ENCODE peak calls at places on chromosomes 12 and 14, in four cellular contexts. One of them, this sample, is unnamed.

GRCh38 chr14:78227466-78228077 is 57.4 kb downstream of the NRXN3 start:
- DNase-seq in K562: no peak
- DNase-seq in substantia nigra: no peak
- DNase-seq in psoas muscle: no peak
- DNase-seq in this sample: no peak

GRCh38 chr14:20631023-20631820 is 10.3 kb downstream of the OR6S1 start:
- DNase-seq in psoas muscle: no peak
- DNase-seq in K562: peak
- DNase-seq in substantia nigra: no peak
- DNase-seq in this sample: no peak

GRCh38 chr14:77305696-77306095 is 15.0 kb downstream of the POMT2 start:
- DNase-seq in psoas muscle: no peak
- DNase-seq in K562: no peak
- DNase-seq in substantia nigra: peak
- DNase-seq in this sample: no peak

GRCh38 chr14:23005861-23006534 is 3.9 kb downstream of the C14orf93 start:
- DNase-seq in substantia nigra: no peak
- DNase-seq in K562: no peak
- DNase-seq in psoas muscle: no peak
- DNase-seq in this sample: no peak

GRCh38 chr12:44728566-44728965 is 147.5 kb downstream of the NELL2 start:
- DNase-seq in substantia nigra: no peak
- DNase-seq in psoas muscle: no peak
- DNase-seq in K562: no peak
- DNase-seq in this sample: no peak

GRCh38 chr12:132840536-132840935 is 11.9 kb upstream of the GOLGA3 start:
- DNase-seq in psoas muscle: no peak
- DNase-seq in K562: no peak
- DNase-seq in substantia nigra: no peak
- DNase-seq in this sample: no peak

GRCh38 chr12:13116259-13116658 is 12.8 kb upstream of the GSG1 start:
- DNase-seq in psoas muscle: peak
- DNase-seq in substantia nigra: no peak
- DNase-seq in K562: no peak
- DNase-seq in this sample: no peak

GRCh38 chr12:5258966-5259365 is 172.9 kb upstream of the NTF3 start:
- DNase-seq in substantia nigra: no peak
- DNase-seq in psoas muscle: no peak
- DNase-seq in K562: no peak
- DNase-seq in this sample: no peak

GRCh38 chr12:71415336-71416231 is 24.0 kb upstream of the LGR5 start:
- DNase-seq in K562: peak
- DNase-seq in substantia nigra: no peak
- DNase-seq in psoas muscle: no peak
- DNase-seq in this sample: peak

GRCh38 chr12:120820885-120821510 is 83.2 kb downstream of the SPPL3 start:
- DNase-seq in psoas muscle: no peak
- DNase-seq in substantia nigra: peak
- DNase-seq in K562: no peak
- DNase-seq in this sample: no peak

GRCh38 chr12:24565300-24565699 is 383.6 kb downstream of the BCAT1 start:
- DNase-seq in substantia nigra: no peak
- DNase-seq in K562: no peak
- DNase-seq in psoas muscle: no peak
- DNase-seq in this sample: no peak

GRCh38 chr12:19620222-19620621 is 180.9 kb downstream of the AEBP2 start:
- DNase-seq in substantia nigra: no peak
- DNase-seq in psoas muscle: no peak
- DNase-seq in K562: no peak
- DNase-seq in this sample: no peak

GRCh38 chr12:402127-402456 is 648 bp downstream of the CCDC77 start:
- DNase-seq in K562: no peak
- DNase-seq in substantia nigra: no peak
- DNase-seq in psoas muscle: no peak
- DNase-seq in this sample: no peak

GRCh38 chr12:13101854-13102375 is 1.6 kb downstream of the GSG1 start:
- DNase-seq in psoas muscle: no peak
- DNase-seq in K562: no peak
- DNase-seq in substantia nigra: no peak
- DNase-seq in this sample: no peak

GRCh38 chr14:90758959-90759358 is 57.3 kb downstream of the TTC7B start:
- DNase-seq in substantia nigra: peak
- DNase-seq in K562: no peak
- DNase-seq in psoas muscle: peak
- DNase-seq in this sample: no peak

GRCh38 chr12:60052483-60052882 is 456.7 kb downstream of the SLC16A7 start:
- DNase-seq in K562: no peak
- DNase-seq in substantia nigra: no peak
- DNase-seq in psoas muscle: no peak
- DNase-seq in this sample: no peak

GRCh38 chr12:81221681-81222080 is 143.8 kb downstream of the ACSS3 start:
- DNase-seq in K562: no peak
- DNase-seq in psoas muscle: no peak
- DNase-seq in substantia nigra: no peak
- DNase-seq in this sample: no peak

GRCh38 chr12:10098762-10099161 is at the start of gene CLEC1A:
- DNase-seq in psoas muscle: no peak
- DNase-seq in substantia nigra: no peak
- DNase-seq in K562: no peak
- DNase-seq in this sample: no peak

GRCh38 chr12:34395056-34396005 is 373.0 kb downstream of the ALG10 start:
- DNase-seq in substantia nigra: no peak
- DNase-seq in K562: no peak
- DNase-seq in psoas muscle: peak
- DNase-seq in this sample: no peak

GRCh38 chr12:94990222-94990621 is 13.3 kb downstream of the NDUFA12 start:
- DNase-seq in K562: no peak
- DNase-seq in psoas muscle: no peak
- DNase-seq in substantia nigra: no peak
- DNase-seq in this sample: no peak

This sample was measured in HuH-7.5.